ENCODE peak calls at places on chromosome 18, in six cellular contexts. L is GM23248, O is dorsolateral prefrontal cortex, E is uterus, C is brain microvascular endothelial cell, V is RWPE1. X is an unnamed sample.

GRCh38 chr18:55338955-55339662 is 248.9 kb downstream of the TCF4 start:
- DNase-seq in L (peak), O (no peak), E (no peak), C (no peak), V (no peak), X (no peak)

GRCh38 chr18:12028674-12029073 is 47.4 kb downstream of the IMPA2 start:
- DNase-seq in L (no peak), O (no peak), E (no peak), C (no peak), V (no peak), X (no peak)

GRCh38 chr18:56083889-56084288 is 495.9 kb upstream of the TCF4 start:
- DNase-seq in L (no peak), O (no peak), E (no peak), C (no peak), V (no peak), X (no peak)

GRCh38 chr18:28854964-28855363 is 678.0 kb upstream of the CDH2 start:
- DNase-seq in L (peak), O (no peak), E (no peak), C (no peak), V (no peak), X (no peak)

GRCh38 chr18:44835555-44836156 is 155.0 kb downstream of the SETBP1 start:
- DNase-seq in L (no peak), O (no peak), E (no peak), C (no peak), V (no peak), X (no peak)

GRCh38 chr18:43506935-43507334 is 229.6 kb upstream of the SYT4 start:
- DNase-seq in L (no peak), O (no peak), E (no peak), C (no peak), V (no peak), X (no peak)

GRCh38 chr18:2425426-2426317 is 145.6 kb downstream of the METTL4 start:
- DNase-seq in L (peak), O (no peak), E (no peak), C (peak), V (peak), X (no peak)

GRCh38 chr18:53458266-53458665 is 766.2 kb downstream of the MBD2 start:
- DNase-seq in L (no peak), O (no peak), E (no peak), C (no peak), V (no peak), X (no peak)

GRCh38 chr18:21496277-21496835 is 104.1 kb downstream of the ESCO1 start:
- DNase-seq in L (no peak), O (no peak), E (no peak), C (no peak), V (no peak), X (no peak)

DNA sequence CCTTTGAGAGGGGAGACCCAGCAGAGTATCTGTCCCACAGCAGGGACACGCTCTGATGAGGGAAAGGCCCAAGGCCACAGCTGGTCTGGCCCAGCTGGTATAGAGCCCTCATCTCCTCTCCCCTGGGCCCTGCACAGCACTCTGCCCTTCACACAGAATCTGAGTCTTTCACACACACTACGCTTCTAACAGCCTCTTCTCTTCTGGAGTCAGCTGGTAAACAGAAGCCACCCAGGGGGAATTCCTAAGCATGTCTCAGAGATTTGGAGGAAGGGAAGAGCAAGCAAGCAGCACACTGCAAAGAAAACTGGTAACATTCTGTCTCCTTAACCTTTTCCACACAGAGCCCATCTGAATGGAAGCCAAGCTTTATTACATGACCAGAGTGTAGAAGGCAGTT is 121.1 kb upstream of the ACAA2 start:
- DNase-seq in L (no peak), O (no peak), E (no peak), C (no peak), V (no peak), X (peak)
- H3K27ac ChIP-seq in L (no peak), O (no peak), E (no peak), C (no peak), V (no peak), X (no peak)

DNA sequence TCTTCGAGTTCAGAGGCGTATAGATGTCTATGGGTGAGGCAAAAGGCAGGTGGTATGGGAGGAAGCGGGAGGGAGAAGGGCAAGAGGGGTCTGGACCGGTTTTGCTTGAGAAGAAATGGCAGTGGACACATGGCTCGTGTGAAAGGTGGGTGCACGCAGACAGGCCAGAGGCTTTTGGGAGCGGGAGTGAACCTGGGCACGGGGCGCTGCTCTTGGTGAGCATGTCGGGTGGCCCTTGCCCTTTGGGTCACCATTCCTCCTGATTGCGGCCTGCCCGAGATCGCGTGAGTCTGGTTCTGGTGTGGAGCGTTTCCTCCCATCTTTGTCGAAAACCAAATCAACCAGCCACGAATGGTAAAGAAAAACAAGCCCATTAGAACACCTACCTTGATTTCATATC is 12.6 kb downstream of the LDLRAD4 start:
- DNase-seq in L (no peak), O (no peak), E (no peak), C (no peak), V (no peak), X (no peak)
- H3K27ac ChIP-seq in L (no peak), O (no peak), E (no peak), C (no peak), V (no peak), X (no peak)

GRCh38 chr18:35835838-35836237 is 136.6 kb upstream of the RMP24 start:
- DNase-seq in L (no peak), O (no peak), E (no peak), C (no peak), V (no peak), X (no peak)
- H3K27ac ChIP-seq in L (no peak), O (no peak), E (no peak), C (no peak), V (no peak), X (no peak)

GRCh38 chr18:69956037-69956436 is 8.4 kb upstream of the CD226 start:
- DNase-seq in L (no peak), O (no peak), E (peak), C (no peak), V (no peak), X (no peak)

GRCh38 chr18:69954719-69955118 is 7.0 kb upstream of the CD226 start:
- DNase-seq in L (no peak), O (no peak), E (no peak), C (no peak), V (no peak), X (no peak)

GRCh38 chr18:69956655-69957054 is 9.0 kb upstream of the CD226 start:
- DNase-seq in L (no peak), O (no peak), E (no peak), C (no peak), V (no peak), X (no peak)

GRCh38 chr18:69958422-69958821 is 10.7 kb upstream of the CD226 start:
- DNase-seq in L (no peak), O (no peak), E (no peak), C (no peak), V (no peak), X (no peak)

GRCh38 chr18:69957071-69957620 is 9.5 kb upstream of the CD226 start:
- DNase-seq in L (no peak), O (no peak), E (no peak), C (no peak), V (no peak), X (no peak)
- H3K27ac ChIP-seq in L (no peak), O (no peak), E (peak), C (no peak), V (no peak), X (no peak)

GRCh38 chr18:57436965-57437333 is 1.8 kb downstream of the ONECUT2 start:
- DNase-seq in L (no peak), O (no peak), E (no peak), C (no peak), V (no peak), X (no peak)
- H3K27ac ChIP-seq in L (no peak), O (no peak), E (no peak), C (no peak), V (no peak), X (no peak)

GRCh38 chr18:57738078-57738477 is 65.0 kb downstream of the ATP8B1 start:
- DNase-seq in L (peak), O (no peak), E (no peak), C (no peak), V (no peak), X (no peak)

GRCh38 chr18:57733861-57734260 is 69.3 kb downstream of the ATP8B1 start:
- DNase-seq in L (no peak), O (no peak), E (no peak), C (no peak), V (no peak), X (no peak)

GRCh38 chr18:57741273-57741672 is 61.8 kb downstream of the ATP8B1 start:
- DNase-seq in L (peak), O (no peak), E (no peak), C (no peak), V (no peak), X (no peak)

GRCh38 chr18:57743008-57743407 is 60.1 kb downstream of the ATP8B1 start:
- DNase-seq in L (peak), O (no peak), E (no peak), C (peak), V (no peak), X (no peak)

GRCh38 chr18:57737661-57738060 is 65.5 kb downstream of the ATP8B1 start:
- DNase-seq in L (peak), O (peak), E (peak), C (peak), V (peak), X (peak)
- H3K27ac ChIP-seq in L (peak), O (no peak), E (peak), C (peak), V (peak), X (peak)

DNA sequence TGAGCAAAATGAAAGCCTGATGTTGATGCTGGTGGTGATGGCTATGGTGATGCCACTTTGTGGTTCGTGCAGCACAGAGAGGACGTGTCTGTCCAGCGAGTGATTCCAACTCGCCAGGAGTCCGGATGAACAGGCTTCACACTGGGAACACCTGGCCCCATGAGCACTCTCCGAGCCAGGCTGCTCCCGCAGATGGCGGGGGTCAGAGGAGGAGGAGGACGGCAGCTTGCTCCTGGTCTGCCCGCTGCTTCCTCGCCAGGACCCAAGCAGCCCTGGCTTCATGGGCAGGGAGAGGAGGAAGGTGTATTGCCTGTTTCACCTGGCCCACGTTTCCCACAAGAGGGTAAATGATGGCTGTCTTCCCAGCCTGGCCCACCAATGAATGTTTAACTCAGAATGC is 121.6 kb downstream of the MTCL1 start:
- DNase-seq in L (no peak), O (no peak), E (no peak), C (no peak), V (no peak), X (no peak)
- H3K27ac ChIP-seq in L (no peak), O (no peak), E (no peak), C (no peak), V (no peak), X (no peak)

GRCh38 chr18:62716679-62717058 is 1.3 kb downstream of the PHLPP1 start:
- DNase-seq in L (peak), O (no peak), E (peak), C (peak), V (peak), X (no peak)
- H3K27ac ChIP-seq in L (no peak), O (peak), E (peak), C (no peak), V (peak), X (no peak)

GRCh38 chr18:8800876-8801262 is 95.5 kb downstream of the MTCL1 start:
- DNase-seq in L (peak), O (no peak), E (no peak), C (no peak), V (peak), X (no peak)

GRCh38 chr18:8799593-8799992 is 94.2 kb downstream of the MTCL1 start:
- DNase-seq in L (no peak), O (no peak), E (no peak), C (no peak), V (no peak), X (no peak)

GRCh38 chr18:8801263-8801901 is 96.0 kb downstream of the MTCL1 start:
- DNase-seq in L (peak), O (no peak), E (no peak), C (peak), V (peak), X (no peak)

GRCh38 chr18:8800041-8800441 is 94.7 kb downstream of the MTCL1 start:
- DNase-seq in L (peak), O (no peak), E (no peak), C (no peak), V (no peak), X (no peak)

DNA sequence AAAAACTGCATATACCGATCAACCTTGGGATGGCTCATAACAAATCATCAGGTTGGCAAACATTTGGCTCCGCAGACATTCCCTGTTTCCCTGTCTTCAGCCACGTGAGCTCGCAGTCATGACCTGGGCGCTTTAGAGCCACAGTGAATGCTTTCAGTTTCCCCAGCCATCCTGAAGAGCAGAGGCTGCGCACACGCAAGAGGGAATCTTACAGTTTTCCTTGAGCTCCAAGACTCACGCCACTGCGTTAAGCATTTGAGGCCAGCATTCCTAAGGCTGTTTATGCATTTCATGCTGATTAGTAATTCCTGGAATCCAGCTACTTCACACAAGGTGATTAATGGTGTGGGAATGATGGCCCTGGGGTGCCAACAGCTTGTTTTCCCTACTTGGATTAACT is 95.1 kb downstream of the MTCL1 start:
- DNase-seq in L (peak), O (no peak), E (no peak), C (peak), V (peak), X (no peak)
- H3K27ac ChIP-seq in L (peak), O (no peak), E (no peak), C (peak), V (peak), X (no peak)

X was measured in right atrium auricular region.